ENCODE peak calls at places on chromosome 22, in ten cellular contexts. One of them, this sample, is unnamed.

GRCh38 chr22:50207383-50208031 is 6.7 kb downstream of the SELENOO start:
- DNase-seq in activated naive CD4-positive, alpha-beta T cell: no peak
- DNase-seq in activated naive CD8-positive, alpha-beta T cell treated with anti-CD3 and anti-CD28 coated beads, Interleukin-2, amount 10 ng/mL, durations not matched to agents 7 days and 5 days: no peak
- DNase-seq in NCI-H1092 treated with DMSO at 0.1 percent for 48 hours: no peak
- DNase-seq in body of pancreas: no peak
- DNase-seq in memory B cell: no peak
- DNase-seq in islet precursor cell: no peak
- DNase-seq in MCF 10A: no peak
- DNase-seq in hypothalamus: no peak
- DNase-seq in Caki2: no peak
- DNase-seq in this sample: no peak

GRCh38 chr22:38305481-38306448 is 11.5 kb downstream of the CSNK1E start:
- DNase-seq in activated naive CD4-positive, alpha-beta T cell: no peak
- DNase-seq in NCI-H1092 treated with DMSO at 0.1 percent for 48 hours: peak; percentile 77
- DNase-seq in hypothalamus: no peak
- DNase-seq in islet precursor cell: no peak
- DNase-seq in memory B cell: peak; percentile 38
- DNase-seq in body of pancreas: peak; percentile 43
- DNase-seq in MCF 10A: peak; percentile 53
- DNase-seq in activated naive CD8-positive, alpha-beta T cell treated with anti-CD3 and anti-CD28 coated beads, Interleukin-2, amount 10 ng/mL, durations not matched to agents 7 days and 5 days: no peak
- DNase-seq in Caki2: peak; percentile 85
- DNase-seq in this sample: peak; percentile 88

GRCh38 chr22:27687984-27688545 is 113.5 kb downstream of the MN1 start:
- DNase-seq in activated naive CD4-positive, alpha-beta T cell: no peak
- DNase-seq in MCF 10A: peak; percentile 20
- DNase-seq in activated naive CD8-positive, alpha-beta T cell treated with anti-CD3 and anti-CD28 coated beads, Interleukin-2, amount 10 ng/mL, durations not matched to agents 7 days and 5 days: no peak
- DNase-seq in memory B cell: no peak
- DNase-seq in NCI-H1092 treated with DMSO at 0.1 percent for 48 hours: no peak
- DNase-seq in hypothalamus: no peak
- DNase-seq in Caki2: peak; percentile 80
- DNase-seq in islet precursor cell: no peak
- DNase-seq in body of pancreas: no peak
- DNase-seq in this sample: peak; percentile 55

GRCh38 chr22:23278883-23279675 is 98.8 kb downstream of the BCR start:
- DNase-seq in Caki2: no peak
- DNase-seq in hypothalamus: no peak
- DNase-seq in activated naive CD4-positive, alpha-beta T cell: no peak
- DNase-seq in memory B cell: no peak
- DNase-seq in MCF 10A: peak; percentile 96
- DNase-seq in islet precursor cell: no peak
- DNase-seq in NCI-H1092 treated with DMSO at 0.1 percent for 48 hours: peak; percentile 14
- DNase-seq in activated naive CD8-positive, alpha-beta T cell treated with anti-CD3 and anti-CD28 coated beads, Interleukin-2, amount 10 ng/mL, durations not matched to agents 7 days and 5 days: no peak
- DNase-seq in body of pancreas: peak; percentile 88
- DNase-seq in this sample: no peak

GRCh38 chr22:29726512-29727247 is 6.9 kb downstream of the CABP7 start:
- DNase-seq in body of pancreas: no peak
- DNase-seq in MCF 10A: no peak
- DNase-seq in hypothalamus: no peak
- DNase-seq in activated naive CD4-positive, alpha-beta T cell: no peak
- DNase-seq in NCI-H1092 treated with DMSO at 0.1 percent for 48 hours: no peak
- DNase-seq in Caki2: no peak
- DNase-seq in activated naive CD8-positive, alpha-beta T cell treated with anti-CD3 and anti-CD28 coated beads, Interleukin-2, amount 10 ng/mL, durations not matched to agents 7 days and 5 days: no peak
- DNase-seq in islet precursor cell: peak; percentile 76
- DNase-seq in memory B cell: no peak
- DNase-seq in this sample: no peak

GRCh38 chr22:50624347-50625130 is 3.4 kb downstream of the ARSA start:
- DNase-seq in activated naive CD4-positive, alpha-beta T cell: no peak
- DNase-seq in hypothalamus: no peak
- DNase-seq in body of pancreas: no peak
- DNase-seq in Caki2: no peak
- DNase-seq in NCI-H1092 treated with DMSO at 0.1 percent for 48 hours: no peak
- DNase-seq in islet precursor cell: peak; percentile 41
- DNase-seq in MCF 10A: no peak
- DNase-seq in activated naive CD8-positive, alpha-beta T cell treated with anti-CD3 and anti-CD28 coated beads, Interleukin-2, amount 10 ng/mL, durations not matched to agents 7 days and 5 days: no peak
- DNase-seq in memory B cell: no peak
- DNase-seq in this sample: no peak

GRCh38 chr22:40805699-40806203 is 13.4 kb downstream of the SLC25A17 start:
- DNase-seq in Caki2: no peak
- DNase-seq in NCI-H1092 treated with DMSO at 0.1 percent for 48 hours: no peak
- DNase-seq in hypothalamus: no peak
- DNase-seq in memory B cell: no peak
- DNase-seq in body of pancreas: no peak
- DNase-seq in islet precursor cell: no peak
- DNase-seq in MCF 10A: no peak
- DNase-seq in activated naive CD4-positive, alpha-beta T cell: no peak
- DNase-seq in activated naive CD8-positive, alpha-beta T cell treated with anti-CD3 and anti-CD28 coated beads, Interleukin-2, amount 10 ng/mL, durations not matched to agents 7 days and 5 days: no peak
- DNase-seq in this sample: no peak

GRCh38 chr22:37777122-37777687 is 30.5 kb upstream of the GCAT start:
- DNase-seq in memory B cell: no peak
- DNase-seq in activated naive CD4-positive, alpha-beta T cell: no peak
- DNase-seq in body of pancreas: peak; percentile 89
- DNase-seq in activated naive CD8-positive, alpha-beta T cell treated with anti-CD3 and anti-CD28 coated beads, Interleukin-2, amount 10 ng/mL, durations not matched to agents 7 days and 5 days: no peak
- DNase-seq in hypothalamus: no peak
- DNase-seq in islet precursor cell: peak; percentile 89
- DNase-seq in NCI-H1092 treated with DMSO at 0.1 percent for 48 hours: no peak
- DNase-seq in MCF 10A: peak; percentile 97
- DNase-seq in Caki2: peak; percentile 99
- DNase-seq in this sample: no peak

GRCh38 chr22:34966980-34967379 is 99.0 kb upstream of the ISX start:
- DNase-seq in MCF 10A: no peak
- DNase-seq in islet precursor cell: peak; percentile 91
- DNase-seq in activated naive CD8-positive, alpha-beta T cell treated with anti-CD3 and anti-CD28 coated beads, Interleukin-2, amount 10 ng/mL, durations not matched to agents 7 days and 5 days: no peak
- DNase-seq in body of pancreas: no peak
- DNase-seq in NCI-H1092 treated with DMSO at 0.1 percent for 48 hours: no peak
- DNase-seq in memory B cell: no peak
- DNase-seq in hypothalamus: no peak
- DNase-seq in activated naive CD4-positive, alpha-beta T cell: no peak
- DNase-seq in Caki2: peak; percentile 39
- DNase-seq in this sample: peak; percentile 59

GRCh38 chr22:29145321-29146072 is 60.2 kb upstream of the EMID1 start:
- DNase-seq in memory B cell: no peak
- DNase-seq in activated naive CD4-positive, alpha-beta T cell: no peak
- DNase-seq in body of pancreas: peak; percentile 24
- DNase-seq in islet precursor cell: no peak
- DNase-seq in MCF 10A: no peak
- DNase-seq in activated naive CD8-positive, alpha-beta T cell treated with anti-CD3 and anti-CD28 coated beads, Interleukin-2, amount 10 ng/mL, durations not matched to agents 7 days and 5 days: peak; percentile 12
- DNase-seq in NCI-H1092 treated with DMSO at 0.1 percent for 48 hours: no peak
- DNase-seq in hypothalamus: no peak
- DNase-seq in Caki2: no peak
- DNase-seq in this sample: no peak

GRCh38 chr22:50713008-50713385 is 25.0 kb upstream of the ACR start:
- DNase-seq in body of pancreas: no peak
- DNase-seq in MCF 10A: no peak
- DNase-seq in activated naive CD8-positive, alpha-beta T cell treated with anti-CD3 and anti-CD28 coated beads, Interleukin-2, amount 10 ng/mL, durations not matched to agents 7 days and 5 days: no peak
- DNase-seq in NCI-H1092 treated with DMSO at 0.1 percent for 48 hours: no peak
- DNase-seq in Caki2: no peak
- DNase-seq in islet precursor cell: no peak
- DNase-seq in hypothalamus: no peak
- DNase-seq in memory B cell: no peak
- DNase-seq in activated naive CD4-positive, alpha-beta T cell: no peak
- DNase-seq in this sample: no peak

GRCh38 chr22:45268958-45269844 is 15.5 kb upstream of the UPK3A start:
- DNase-seq in body of pancreas: peak; percentile 89
- DNase-seq in activated naive CD8-positive, alpha-beta T cell treated with anti-CD3 and anti-CD28 coated beads, Interleukin-2, amount 10 ng/mL, durations not matched to agents 7 days and 5 days: peak; percentile 98
- DNase-seq in islet precursor cell: peak; percentile 89
- DNase-seq in MCF 10A: peak; percentile 67
- DNase-seq in hypothalamus: peak; percentile 44
- DNase-seq in memory B cell: peak; percentile 99
- DNase-seq in Caki2: peak; percentile 70
- DNase-seq in NCI-H1092 treated with DMSO at 0.1 percent for 48 hours: peak; percentile 3
- DNase-seq in activated naive CD4-positive, alpha-beta T cell: peak; percentile 82
- DNase-seq in this sample: peak; percentile 96

GRCh38 chr22:44659140-44659539 is 42.9 kb upstream of the PRR5 start:
- DNase-seq in memory B cell: no peak
- DNase-seq in hypothalamus: no peak
- DNase-seq in activated naive CD8-positive, alpha-beta T cell treated with anti-CD3 and anti-CD28 coated beads, Interleukin-2, amount 10 ng/mL, durations not matched to agents 7 days and 5 days: no peak
- DNase-seq in MCF 10A: no peak
- DNase-seq in Caki2: no peak
- DNase-seq in body of pancreas: no peak
- DNase-seq in NCI-H1092 treated with DMSO at 0.1 percent for 48 hours: no peak
- DNase-seq in activated naive CD4-positive, alpha-beta T cell: no peak
- DNase-seq in islet precursor cell: peak; percentile 54
- DNase-seq in this sample: peak; percentile 43

GRCh38 chr22:26624788-26625187 is 3.0 kb downstream of the CRYBA4 start:
- DNase-seq in memory B cell: no peak
- DNase-seq in NCI-H1092 treated with DMSO at 0.1 percent for 48 hours: no peak
- DNase-seq in MCF 10A: no peak
- DNase-seq in activated naive CD4-positive, alpha-beta T cell: no peak
- DNase-seq in Caki2: no peak
- DNase-seq in body of pancreas: no peak
- DNase-seq in islet precursor cell: no peak
- DNase-seq in hypothalamus: no peak
- DNase-seq in activated naive CD8-positive, alpha-beta T cell treated with anti-CD3 and anti-CD28 coated beads, Interleukin-2, amount 10 ng/mL, durations not matched to agents 7 days and 5 days: no peak
- DNase-seq in this sample: no peak

This sample was measured in endodermal cell.